ENCODE peak calls at places on chromosomes 13 and 19, in eight cellular contexts. G is esophagus squamous epithelium, A is sigmoid colon, N is tibial nerve, J is HCT116, M is uterus, Z is stomach, H is transverse colon. T is an unnamed sample. For H3K27me3, the result is how much of the 10 kb centered on the place peaks cover.

GRCh38 chr13:45511310-45512147 is 46.8 kb downstream of the COG3 start:
- DNase-seq in N (peak), H (no peak), Z (no peak), G (no peak), J (peak), A (no peak), M (no peak), T (no peak)

GRCh38 chr13:74465279-74465678 is 331.1 kb upstream of the KLF12 start:
- DNase-seq in M (no peak), J (no peak), Z (no peak), G (no peak), N (no peak), A (no peak), H (no peak), T (no peak)

GRCh38 chr13:113644800-113645199 is 13.2 kb downstream of the ATP4B start:
- DNase-seq in Z (no peak), J (no peak), M (no peak), G (no peak), H (no peak), A (no peak), N (no peak), T (no peak)

GRCh38 chr13:101308247-101309013 is 107.9 kb downstream of the NALCN start:
- DNase-seq in G (no peak), N (no peak), A (no peak), M (no peak), Z (no peak), H (no peak), J (no peak), T (no peak)

GRCh38 chr13:106491463-106491862 is 44.0 kb downstream of the EFNB2 start:
- DNase-seq in H (no peak), J (no peak), N (no peak), M (no peak), Z (no peak), G (no peak), A (no peak), T (no peak)

GRCh38 chr13:106858910-106859309 is 291.0 kb upstream of the ARGLU1 start:
- DNase-seq in Z (no peak), H (no peak), N (no peak), J (no peak), G (no peak), M (no peak), A (no peak), T (no peak)

GRCh38 chr19:2478324-2478755 is 2.4 kb downstream of the GADD45B start:
- DNase-seq in M (peak), H (peak), Z (peak), A (peak), G (no peak), J (no peak), N (peak), T (peak)

GRCh38 chr19:43748205-43748594 is 6.6 kb downstream of the SMG9 start:
- DNase-seq in H (no peak), G (no peak), Z (no peak), A (no peak), N (no peak), M (no peak), J (no peak), T (no peak)

GRCh38 chr13:104757712-104758111 is 1691.5 kb upstream of the SLC10A2 start:
- DNase-seq in N (no peak), Z (no peak), M (no peak), A (no peak), G (no peak), H (no peak), J (no peak), T (no peak)

GRCh38 chr13:51682691-51683090 is 98.4 kb downstream of the WDFY2 start:
- DNase-seq in A (no peak), G (no peak), H (no peak), M (no peak), Z (no peak), J (no peak), N (no peak), T (no peak)

GRCh38 chr13:39783051-39783450 is 127.6 kb downstream of the COG6 start:
- DNase-seq in A (no peak), G (no peak), Z (no peak), J (no peak), H (no peak), N (no peak), M (no peak), T (no peak)

GRCh38 chr13:67964091-67964490 is 734.0 kb upstream of the PCDH9 start:
- DNase-seq in Z (no peak), M (no peak), A (no peak), G (no peak), J (no peak), N (no peak), H (no peak), T (no peak)
- TF ChIP-seq POLR2A in Z (no peak), M (no peak), A (no peak), G (no peak), J (no peak), N (no peak), H (no peak), T (no peak)

GRCh38 chr13:40983269-40983668 is 35.8 kb downstream of the ELF1 start:
- DNase-seq in H (no peak), Z (no peak), G (no peak), N (no peak), J (no peak), M (no peak), A (no peak), T (no peak)

GRCh38 chr13:40982772-40983171 is 36.3 kb downstream of the ELF1 start:
- DNase-seq in Z (no peak), N (peak), M (no peak), J (no peak), A (no peak), H (peak), G (no peak), T (no peak)

GRCh38 chr13:40981361-40981760 is 37.8 kb downstream of the ELF1 start:
- DNase-seq in G (no peak), H (no peak), Z (no peak), J (no peak), N (no peak), M (no peak), A (no peak), T (no peak)

GRCh38 chr13:40980466-40980865 is 38.6 kb downstream of the ELF1 start:
- DNase-seq in M (no peak), N (no peak), Z (no peak), H (no peak), G (no peak), A (no peak), J (no peak), T (no peak)

GRCh38 chr13:40981949-40982348 is 37.2 kb downstream of the ELF1 start:
- DNase-seq in J (no peak), H (no peak), M (no peak), Z (no peak), N (no peak), A (no peak), G (no peak), T (no peak)
- H3K4me3 ChIP-seq in J (no peak), H (peak), M (no peak), Z (peak), N (peak), A (peak), G (no peak), T (peak)

DNA sequence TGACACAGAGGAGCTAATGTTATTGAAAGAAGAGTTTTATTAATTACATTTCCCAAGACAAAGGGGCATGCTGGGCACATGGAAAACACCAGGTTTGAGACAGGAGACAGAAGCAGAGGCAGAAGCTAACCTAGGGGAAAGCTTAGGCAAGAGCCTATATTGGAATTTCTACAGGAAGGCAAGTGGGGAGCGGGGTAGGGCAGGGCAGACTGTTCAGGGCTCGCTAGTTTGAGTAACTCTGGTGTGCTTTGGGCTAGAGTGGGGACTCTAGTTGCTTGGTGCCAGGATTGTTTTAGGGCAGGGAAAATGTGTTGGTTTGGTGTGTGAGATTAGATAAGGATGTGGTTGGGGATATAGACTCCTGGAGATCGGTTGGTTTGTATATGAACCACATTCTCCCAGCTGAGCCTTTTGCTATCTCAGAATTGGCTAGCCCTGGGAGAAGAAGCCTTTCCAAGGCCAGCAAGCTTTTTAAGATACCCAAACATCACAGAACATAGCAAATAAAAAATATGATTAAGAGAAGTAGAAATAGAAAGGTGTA is 8.4 kb upstream of the UFM1 start:
- DNase-seq in H (no peak), G (no peak), Z (no peak), N (no peak), J (no peak), A (no peak), M (no peak), T (no peak)
- H3K27me3 ChIP-seq in H (under half), G (under half), Z (under half), N (under half), J (under half), A (under half), M (under half), T (under half)

GRCh38 chr19:10891360-10892108 is 20.2 kb downstream of the CARM1 start:
- DNase-seq in H (peak), G (no peak), A (no peak), M (no peak), J (no peak), Z (peak), N (no peak), T (no peak)
- TF ChIP-seq POLR2A in H (peak), G (peak), A (no peak), M (peak), J (no peak), Z (no peak), N (no peak), T (no peak)

T was measured in suprapubic skin.